ENCODE peak calls at places on chromosomes 1 and 21, in seven cellular contexts. One of them, this sample, is unnamed.

GRCh38 chr1:199007423-199007822 is 368.6 kb downstream of the PTPRC start:
- DNase-seq in amygdala: no peak
- DNase-seq in lower leg skin: no peak
- DNase-seq in epithelial cell of prostate: no peak
- DNase-seq in endothelial cell: no peak
- DNase-seq in GM06990: no peak
- DNase-seq in NCI-H1105: no peak
- DNase-seq in this sample: no peak

GRCh38 chr1:160074865-160075264 is 4.9 kb upstream of the KCNJ10 start:
- DNase-seq in amygdala: no peak
- DNase-seq in GM06990: no peak
- DNase-seq in epithelial cell of prostate: no peak
- DNase-seq in endothelial cell: no peak
- DNase-seq in NCI-H1105: no peak
- DNase-seq in lower leg skin: no peak
- DNase-seq in this sample: no peak

GRCh38 chr21:16011719-16012118 is 281.9 kb downstream of the USP25 start:
- DNase-seq in endothelial cell: no peak
- DNase-seq in NCI-H1105: no peak
- DNase-seq in amygdala: no peak
- DNase-seq in lower leg skin: no peak
- DNase-seq in epithelial cell of prostate: no peak
- DNase-seq in GM06990: no peak
- DNase-seq in this sample: no peak

GRCh38 chr1:51331206-51332100 is 1.1 kb upstream of the TTC39A start:
- DNase-seq in NCI-H1105: peak; percentile 7
- DNase-seq in lower leg skin: peak; percentile 84
- DNase-seq in GM06990: no peak
- DNase-seq in amygdala: no peak
- DNase-seq in endothelial cell: no peak
- DNase-seq in epithelial cell of prostate: no peak
- DNase-seq in this sample: no peak

GRCh38 chr1:64834734-64835133 is 89.9 kb downstream of the RAVER2 start:
- DNase-seq in amygdala: no peak
- DNase-seq in endothelial cell: no peak
- DNase-seq in epithelial cell of prostate: peak; percentile 39
- DNase-seq in NCI-H1105: no peak
- DNase-seq in lower leg skin: no peak
- DNase-seq in GM06990: no peak
- DNase-seq in this sample: no peak

GRCh38 chr1:19450811-19451564 is 34.4 kb downstream of the CAPZB start:
- DNase-seq in amygdala: no peak
- DNase-seq in GM06990: no peak
- DNase-seq in endothelial cell: no peak
- DNase-seq in NCI-H1105: no peak
- DNase-seq in epithelial cell of prostate: peak; percentile 74
- DNase-seq in lower leg skin: no peak
- DNase-seq in this sample: no peak

GRCh38 chr1:115761601-115762302 is 6.8 kb downstream of the CASQ2 start:
- DNase-seq in GM06990: no peak
- DNase-seq in endothelial cell: no peak
- DNase-seq in amygdala: no peak
- DNase-seq in NCI-H1105: no peak
- DNase-seq in lower leg skin: no peak
- DNase-seq in epithelial cell of prostate: no peak
- DNase-seq in this sample: no peak

GRCh38 chr1:35122311-35122710 is 43.1 kb downstream of the ZMYM1 start:
- DNase-seq in NCI-H1105: no peak
- DNase-seq in epithelial cell of prostate: no peak
- DNase-seq in amygdala: no peak
- DNase-seq in lower leg skin: no peak
- DNase-seq in endothelial cell: no peak
- DNase-seq in GM06990: no peak
- DNase-seq in this sample: no peak

GRCh38 chr1:42934541-42935312 is 23.9 kb downstream of the SLC2A1 start:
- DNase-seq in endothelial cell: no peak
- DNase-seq in lower leg skin: peak; percentile 84
- DNase-seq in GM06990: no peak
- DNase-seq in NCI-H1105: no peak
- DNase-seq in amygdala: no peak
- DNase-seq in epithelial cell of prostate: no peak
- DNase-seq in this sample: no peak

GRCh38 chr1:40140211-40140709 is 20.9 kb upstream of the RLF start:
- DNase-seq in NCI-H1105: no peak
- DNase-seq in epithelial cell of prostate: no peak
- DNase-seq in GM06990: no peak
- DNase-seq in endothelial cell: no peak
- DNase-seq in amygdala: no peak
- DNase-seq in lower leg skin: no peak
- DNase-seq in this sample: no peak

GRCh38 chr1:63758805-63759204 is 15.0 kb upstream of the ROR1 start:
- DNase-seq in endothelial cell: no peak
- DNase-seq in lower leg skin: no peak
- DNase-seq in epithelial cell of prostate: no peak
- DNase-seq in GM06990: no peak
- DNase-seq in NCI-H1105: peak; percentile 81
- DNase-seq in amygdala: no peak
- DNase-seq in this sample: no peak

GRCh38 chr1:27689423-27690173 is 17.6 kb upstream of the IFI6 start:
- DNase-seq in GM06990: no peak
- DNase-seq in lower leg skin: no peak
- DNase-seq in NCI-H1105: no peak
- DNase-seq in epithelial cell of prostate: no peak
- DNase-seq in amygdala: no peak
- DNase-seq in endothelial cell: no peak
- DNase-seq in this sample: no peak

GRCh38 chr1:108636876-108637275 is 24.0 kb downstream of the HENMT1 start:
- DNase-seq in amygdala: no peak
- DNase-seq in GM06990: no peak
- DNase-seq in lower leg skin: no peak
- DNase-seq in endothelial cell: no peak
- DNase-seq in epithelial cell of prostate: no peak
- DNase-seq in NCI-H1105: no peak
- DNase-seq in this sample: no peak

GRCh38 chr1:188429385-188429784 is 1600.6 kb downstream of the PLA2G4A start:
- DNase-seq in GM06990: no peak
- DNase-seq in amygdala: no peak
- DNase-seq in endothelial cell: no peak
- DNase-seq in epithelial cell of prostate: no peak
- DNase-seq in lower leg skin: no peak
- DNase-seq in NCI-H1105: no peak
- DNase-seq in this sample: no peak

GRCh38 chr1:115911298-115911697 is 65.0 kb upstream of the SLC22A15 start:
- DNase-seq in amygdala: no peak
- DNase-seq in GM06990: no peak
- DNase-seq in lower leg skin: no peak
- DNase-seq in NCI-H1105: no peak
- DNase-seq in epithelial cell of prostate: peak; percentile 33
- DNase-seq in endothelial cell: no peak
- DNase-seq in this sample: no peak

GRCh38 chr1:231166398-231166797 is 4.5 kb downstream of the TRIM67 start:
- DNase-seq in NCI-H1105: no peak
- DNase-seq in GM06990: no peak
- DNase-seq in endothelial cell: no peak
- DNase-seq in amygdala: no peak
- DNase-seq in epithelial cell of prostate: no peak
- DNase-seq in lower leg skin: no peak
- DNase-seq in this sample: no peak

GRCh38 chr1:234214129-234214910 is 158.9 kb upstream of the COA6 start:
- DNase-seq in epithelial cell of prostate: no peak
- DNase-seq in lower leg skin: no peak
- DNase-seq in amygdala: no peak
- DNase-seq in NCI-H1105: no peak
- DNase-seq in endothelial cell: peak; percentile 37
- DNase-seq in GM06990: peak; percentile 63
- DNase-seq in this sample: peak; percentile 93

GRCh38 chr1:42183646-42184268 is 19.2 kb upstream of the GUCA2A start:
- DNase-seq in lower leg skin: no peak
- DNase-seq in epithelial cell of prostate: no peak
- DNase-seq in endothelial cell: no peak
- DNase-seq in NCI-H1105: no peak
- DNase-seq in amygdala: no peak
- DNase-seq in GM06990: no peak
- DNase-seq in this sample: no peak

GRCh38 chr1:196933531-196934189 is 9.9 kb upstream of the CFHR2 start:
- DNase-seq in epithelial cell of prostate: no peak
- DNase-seq in NCI-H1105: peak; percentile 46
- DNase-seq in lower leg skin: no peak
- DNase-seq in endothelial cell: no peak
- DNase-seq in amygdala: no peak
- DNase-seq in GM06990: no peak
- DNase-seq in this sample: no peak

GRCh38 chr1:41704189-41704588 is 214.5 kb downstream of the HIVEP3 start:
- DNase-seq in amygdala: no peak
- DNase-seq in GM06990: no peak
- DNase-seq in epithelial cell of prostate: no peak
- DNase-seq in endothelial cell: no peak
- DNase-seq in lower leg skin: no peak
- DNase-seq in NCI-H1105: no peak
- DNase-seq in this sample: no peak

GRCh38 chr1:40899230-40899870 is 37.2 kb upstream of the CITED4 start:
- DNase-seq in endothelial cell: no peak
- DNase-seq in GM06990: no peak
- DNase-seq in amygdala: no peak
- DNase-seq in epithelial cell of prostate: peak; percentile 79
- DNase-seq in NCI-H1105: no peak
- DNase-seq in lower leg skin: no peak
- DNase-seq in this sample: no peak

GRCh38 chr1:79688932-79689331 is 682.4 kb upstream of the ADGRL4 start:
- DNase-seq in endothelial cell: no peak
- DNase-seq in lower leg skin: no peak
- DNase-seq in epithelial cell of prostate: no peak
- DNase-seq in NCI-H1105: no peak
- DNase-seq in GM06990: no peak
- DNase-seq in amygdala: no peak
- DNase-seq in this sample: no peak

GRCh38 chr1:119141020-119141424 is 569 bp upstream of the WARS2 start:
- DNase-seq in NCI-H1105: no peak
- DNase-seq in lower leg skin: peak; percentile 87
- DNase-seq in epithelial cell of prostate: no peak
- DNase-seq in GM06990: peak; percentile 36
- DNase-seq in endothelial cell: peak; percentile 35
- DNase-seq in amygdala: no peak
- DNase-seq in this sample: peak; percentile 50

GRCh38 chr1:15786581-15786980 is 20.9 kb downstream of the UQCRHL start:
- DNase-seq in endothelial cell: no peak
- DNase-seq in GM06990: no peak
- DNase-seq in amygdala: no peak
- DNase-seq in NCI-H1105: no peak
- DNase-seq in epithelial cell of prostate: no peak
- DNase-seq in lower leg skin: no peak
- DNase-seq in this sample: no peak

GRCh38 chr21:30193201-30193600 is 22.7 kb downstream of the CLDN8 start:
- DNase-seq in GM06990: no peak
- DNase-seq in NCI-H1105: no peak
- DNase-seq in lower leg skin: no peak
- DNase-seq in amygdala: no peak
- DNase-seq in endothelial cell: no peak
- DNase-seq in epithelial cell of prostate: no peak
- DNase-seq in this sample: no peak

GRCh38 chr21:44984428-44984791 is 44.6 kb downstream of the SLX9 start:
- DNase-seq in endothelial cell: no peak
- DNase-seq in GM06990: no peak
- DNase-seq in epithelial cell of prostate: no peak
- DNase-seq in NCI-H1105: no peak
- DNase-seq in amygdala: no peak
- DNase-seq in lower leg skin: no peak
- DNase-seq in this sample: no peak

GRCh38 chr21:38804617-38805281 is 980 bp upstream of the ETS2 start:
- DNase-seq in amygdala: no peak
- DNase-seq in GM06990: no peak
- DNase-seq in epithelial cell of prostate: peak; percentile 82
- DNase-seq in endothelial cell: peak; percentile 76
- DNase-seq in NCI-H1105: peak; percentile 70
- DNase-seq in lower leg skin: peak; percentile 95
- DNase-seq in this sample: peak; percentile 63

GRCh38 chr1:9375912-9376311 is 83.2 kb downstream of the SPSB1 start:
- DNase-seq in NCI-H1105: no peak
- DNase-seq in endothelial cell: no peak
- DNase-seq in GM06990: no peak
- DNase-seq in epithelial cell of prostate: no peak
- DNase-seq in lower leg skin: no peak
- DNase-seq in amygdala: no peak
- DNase-seq in this sample: no peak

GRCh38 chr1:14602131-14602530 is 3.6 kb downstream of the KAZN start:
- DNase-seq in epithelial cell of prostate: no peak
- DNase-seq in lower leg skin: peak; percentile 91
- DNase-seq in amygdala: no peak
- DNase-seq in GM06990: no peak
- DNase-seq in NCI-H1105: no peak
- DNase-seq in endothelial cell: no peak
- DNase-seq in this sample: peak; percentile 79

GRCh38 chr1:116673935-116674630 is 6.5 kb upstream of the IGSF3 start:
- DNase-seq in amygdala: no peak
- DNase-seq in GM06990: no peak
- DNase-seq in NCI-H1105: no peak
- DNase-seq in endothelial cell: no peak
- DNase-seq in lower leg skin: no peak
- DNase-seq in epithelial cell of prostate: no peak
- DNase-seq in this sample: no peak

GRCh38 chr21:24290151-24290833 is 1317.0 kb downstream of the MRPL39 start:
- DNase-seq in amygdala: no peak
- DNase-seq in GM06990: no peak
- DNase-seq in epithelial cell of prostate: no peak
- DNase-seq in endothelial cell: no peak
- DNase-seq in NCI-H1105: peak; percentile 9
- DNase-seq in lower leg skin: no peak
- DNase-seq in this sample: no peak

GRCh38 chr1:208432346-208432745 is 188.2 kb upstream of the PLXNA2 start:
- DNase-seq in NCI-H1105: no peak
- DNase-seq in amygdala: no peak
- DNase-seq in GM06990: no peak
- DNase-seq in endothelial cell: no peak
- DNase-seq in lower leg skin: no peak
- DNase-seq in epithelial cell of prostate: no peak
- DNase-seq in this sample: no peak

GRCh38 chr1:166082601-166083000 is 84.2 kb downstream of the FAM78B start:
- DNase-seq in amygdala: no peak
- DNase-seq in GM06990: no peak
- DNase-seq in NCI-H1105: no peak
- DNase-seq in lower leg skin: no peak
- DNase-seq in epithelial cell of prostate: no peak
- DNase-seq in endothelial cell: no peak
- DNase-seq in this sample: no peak

GRCh38 chr1:19336543-19336942 is 24.4 kb downstream of the SLC66A1 start:
- DNase-seq in NCI-H1105: no peak
- DNase-seq in endothelial cell: no peak
- DNase-seq in amygdala: no peak
- DNase-seq in lower leg skin: no peak
- DNase-seq in GM06990: no peak
- DNase-seq in epithelial cell of prostate: no peak
- DNase-seq in this sample: no peak

GRCh38 chr1:162736633-162737067 is 53.9 kb upstream of the HSD17B7 start:
- DNase-seq in GM06990: peak; percentile 32
- DNase-seq in endothelial cell: no peak
- DNase-seq in amygdala: no peak
- DNase-seq in lower leg skin: no peak
- DNase-seq in epithelial cell of prostate: no peak
- DNase-seq in NCI-H1105: no peak
- DNase-seq in this sample: no peak